ENCODE peak calls at places on chromosomes 1 and 21, in four cellular contexts. One of them, this sample, is unnamed.

GRCh38 chr1:210378721-210379120 is 50.0 kb downstream of the HHAT start:
- DNase-seq in A549: no peak
- DNase-seq in K562: no peak
- DNase-seq in GM12878: no peak
- DNase-seq in this sample: peak

GRCh38 chr1:15985611-15986272 is 9.8 kb upstream of the ZBTB17 start:
- DNase-seq in A549: no peak
- DNase-seq in GM12878: no peak
- DNase-seq in K562: no peak
- DNase-seq in this sample: no peak

GRCh38 chr1:93459126-93459525 is 11.2 kb downstream of the FNBP1L start:
- DNase-seq in A549: no peak
- DNase-seq in K562: no peak
- DNase-seq in GM12878: no peak
- DNase-seq in this sample: no peak

GRCh38 chr1:154524881-154525280 is 22.7 kb upstream of the SHE start:
- DNase-seq in GM12878: no peak
- DNase-seq in A549: no peak
- DNase-seq in K562: no peak
- DNase-seq in this sample: no peak

GRCh38 chr1:209485167-209485566 is 98.3 kb upstream of the CAMK1G start:
- DNase-seq in GM12878: no peak
- DNase-seq in K562: no peak
- DNase-seq in A549: no peak
- DNase-seq in this sample: peak

GRCh38 chr1:109906160-109906838 is 4.3 kb upstream of the CSF1 start:
- DNase-seq in GM12878: peak
- DNase-seq in K562: no peak
- DNase-seq in A549: no peak
- DNase-seq in this sample: no peak

GRCh38 chr1:39522661-39523567 is 31.5 kb downstream of the BMP8A start:
- DNase-seq in A549: no peak
- DNase-seq in GM12878: no peak
- DNase-seq in K562: peak
- DNase-seq in this sample: no peak

GRCh38 chr1:203072002-203072607 is 13.7 kb downstream of the MYOG start:
- DNase-seq in A549: no peak
- DNase-seq in GM12878: no peak
- DNase-seq in K562: no peak
- DNase-seq in this sample: no peak

GRCh38 chr1:161008857-161009554 is 11.9 kb downstream of the F11R start:
- DNase-seq in GM12878: no peak
- DNase-seq in K562: no peak
- DNase-seq in A549: no peak
- DNase-seq in this sample: peak

GRCh38 chr1:161009602-161010211 is 11.2 kb downstream of the F11R start:
- DNase-seq in A549: no peak
- DNase-seq in K562: peak
- DNase-seq in GM12878: no peak
- DNase-seq in this sample: no peak

GRCh38 chr1:161012420-161012819 is 8.5 kb downstream of the F11R start:
- DNase-seq in K562: no peak
- DNase-seq in A549: no peak
- DNase-seq in GM12878: no peak
- DNase-seq in this sample: no peak

GRCh38 chr1:161013591-161014513 is 7.1 kb downstream of the F11R start:
- DNase-seq in A549: peak
- DNase-seq in K562: peak
- DNase-seq in GM12878: peak
- DNase-seq in this sample: peak

GRCh38 chr1:161013104-161013590 is 7.8 kb downstream of the F11R start:
- DNase-seq in GM12878: no peak
- DNase-seq in A549: no peak
- DNase-seq in K562: peak
- DNase-seq in this sample: peak
- TF ChIP-seq ELK1 in GM12878: no peak
- TF ChIP-seq ELK1 in A549: no peak
- TF ChIP-seq ELK1 in K562: no peak
- TF ChIP-seq ELK1 in this sample: no peak

GRCh38 chr21:45226540-45227326 is 61.0 kb downstream of the POFUT2 start:
- DNase-seq in K562: no peak
- DNase-seq in A549: no peak
- DNase-seq in GM12878: no peak
- DNase-seq in this sample: peak
- TF ChIP-seq ELK1 in K562: no peak
- TF ChIP-seq ELK1 in A549: no peak
- TF ChIP-seq ELK1 in GM12878: no peak
- TF ChIP-seq ELK1 in this sample: no peak

DNA sequence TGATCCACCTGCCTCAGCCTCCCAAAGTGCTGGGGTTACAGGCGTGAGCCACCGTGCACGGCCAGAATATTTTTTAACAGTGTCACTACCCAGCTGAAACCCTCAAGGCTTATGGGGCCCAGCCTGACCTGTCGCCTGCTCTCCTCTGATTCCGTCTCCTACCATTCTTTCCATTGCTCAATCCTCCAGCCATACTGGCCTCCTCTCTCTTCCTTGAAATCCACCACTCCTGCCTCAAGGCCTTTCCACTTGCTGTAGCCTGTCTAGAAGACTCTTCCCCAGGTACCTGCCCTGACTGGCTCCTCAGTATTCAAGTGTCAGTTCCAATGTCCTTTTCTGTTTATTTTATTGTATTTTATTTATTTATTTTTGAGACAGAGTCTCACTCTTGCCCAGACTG is 53.9 kb downstream of the YARS1 start:
- DNase-seq in GM12878: no peak
- DNase-seq in K562: no peak
- DNase-seq in A549: no peak
- DNase-seq in this sample: no peak
- TF ChIP-seq ELK1 in GM12878: no peak
- TF ChIP-seq ELK1 in K562: no peak
- TF ChIP-seq ELK1 in A549: no peak
- TF ChIP-seq ELK1 in this sample: no peak

DNA sequence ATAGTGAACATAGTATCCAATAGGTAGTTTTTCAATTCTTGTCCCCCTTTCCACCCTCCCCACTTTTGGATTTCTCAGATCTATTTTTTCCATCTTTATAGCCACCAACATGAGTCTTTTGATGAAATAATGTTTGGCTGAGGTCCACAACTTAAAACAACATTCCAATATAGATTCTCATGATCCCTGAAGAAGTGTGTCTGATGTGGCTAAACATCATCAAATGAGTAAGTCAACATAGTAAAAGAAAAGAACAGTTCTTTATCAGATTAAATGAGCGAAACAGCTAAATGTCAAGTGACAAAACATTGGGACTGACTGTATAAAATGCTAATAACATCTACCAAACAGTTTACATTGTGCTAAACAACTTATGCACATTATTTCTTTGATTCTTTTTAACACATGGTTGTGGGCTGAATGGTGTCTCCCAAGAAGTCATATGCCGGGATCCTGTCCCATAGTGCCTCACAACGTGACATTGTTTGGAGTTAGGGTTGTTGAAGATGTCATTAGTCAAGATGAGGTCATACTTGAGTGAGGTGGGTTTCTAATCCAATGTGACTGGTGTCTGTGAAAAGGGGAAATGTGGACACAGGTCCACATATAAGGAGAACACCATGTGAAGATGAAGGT is 453.6 kb downstream of the LTN1 start:
- DNase-seq in GM12878: no peak
- DNase-seq in K562: no peak
- DNase-seq in A549: no peak
- DNase-seq in this sample: peak
- TF ChIP-seq ELK1 in GM12878: no peak
- TF ChIP-seq ELK1 in K562: no peak
- TF ChIP-seq ELK1 in A549: no peak
- TF ChIP-seq ELK1 in this sample: no peak

GRCh38 chr1:14630986-14631385 is 32.5 kb downstream of the KAZN start:
- DNase-seq in GM12878: no peak
- DNase-seq in K562: no peak
- DNase-seq in A549: no peak
- DNase-seq in this sample: no peak

GRCh38 chr1:14626869-14627607 is 28.6 kb downstream of the KAZN start:
- DNase-seq in GM12878: no peak
- DNase-seq in K562: peak
- DNase-seq in A549: no peak
- DNase-seq in this sample: peak

GRCh38 chr1:14627608-14628489 is 29.4 kb downstream of the KAZN start:
- DNase-seq in A549: no peak
- DNase-seq in K562: no peak
- DNase-seq in GM12878: no peak
- DNase-seq in this sample: no peak

GRCh38 chr1:14631421-14631820 is 32.9 kb downstream of the KAZN start:
- DNase-seq in A549: no peak
- DNase-seq in K562: no peak
- DNase-seq in GM12878: no peak
- DNase-seq in this sample: no peak

GRCh38 chr1:14629363-14629762 is 30.9 kb downstream of the KAZN start:
- DNase-seq in K562: no peak
- DNase-seq in A549: no peak
- DNase-seq in GM12878: no peak
- DNase-seq in this sample: no peak
- TF ChIP-seq ELK1 in K562: no peak
- TF ChIP-seq ELK1 in A549: no peak
- TF ChIP-seq ELK1 in GM12878: no peak
- TF ChIP-seq ELK1 in this sample: no peak

This sample was measured in IMR-90.